ENCODE peak calls at places on chromosomes 6 and 20, in four cellular contexts. W is fibroblast of pulmonary artery, A is BJ, G is HTR-8/SVneo. F is an unnamed sample.

GRCh38 chr20:51492167-51493092 is 50.1 kb downstream of the NFATC2 start:
- DNase-seq in W (peak), A (no peak), G (no peak), F (no peak)

GRCh38 chr20:1417273-1417672 is 24.4 kb upstream of the FKBP1A start:
- DNase-seq in G (peak), A (no peak), W (peak), F (no peak)

GRCh38 chr20:3646651-3647050 is 16.5 kb downstream of the GFRA4 start:
- DNase-seq in A (no peak), G (no peak), W (peak), F (no peak)

GRCh38 chr20:5910192-5910591 is 40.1 kb downstream of the TRMT6 start:
- DNase-seq in G (no peak), A (no peak), W (no peak), F (no peak)

GRCh38 chr6:39224523-39225182 is 4.6 kb downstream of the KCNK5 start:
- DNase-seq in G (no peak), W (no peak), A (no peak), F (peak)

GRCh38 chr6:168021581-168021980 is 24.1 kb downstream of the KIF25 start:
- DNase-seq in A (no peak), G (no peak), W (no peak), F (no peak)

GRCh38 chr6:149268146-149268545 is 49.4 kb upstream of the TAB2 start:
- DNase-seq in A (no peak), W (no peak), G (no peak), F (no peak)

GRCh38 chr6:132215805-132216204 is 185.5 kb downstream of the MOXD1 start:
- DNase-seq in A (no peak), W (no peak), G (no peak), F (no peak)

GRCh38 chr20:58515240-58516212 is at the start of gene APCDD1L:
- DNase-seq in G (peak), W (peak), A (no peak), F (peak)

GRCh38 chr6:127342296-127342945 is 988 bp downstream of the ECHDC1 start:
- DNase-seq in G (no peak), W (peak), A (no peak), F (peak)

GRCh38 chr20:62010551-62011402 is 54.9 kb downstream of the TAF4 start:
- DNase-seq in G (peak), A (no peak), W (peak), F (peak)

GRCh38 chr20:48648482-48649051 is 179.2 kb downstream of the PREX1 start:
- DNase-seq in A (no peak), G (no peak), W (no peak), F (peak)

GRCh38 chr6:140684776-140685550 is 1310.5 kb upstream of the CITED2 start:
- DNase-seq in W (peak), G (no peak), A (no peak), F (peak)

GRCh38 chr6:152161501-152161900 is 354.0 kb downstream of the ESR1 start:
- DNase-seq in W (peak), A (no peak), G (no peak), F (no peak)

GRCh38 chr6:387293-387694 is 4.3 kb upstream of the IRF4 start:
- DNase-seq in W (peak), A (no peak), G (no peak), F (no peak)

GRCh38 chr6:125717120-125717731 is 32.2 kb upstream of the HEY2 start:
- DNase-seq in G (no peak), A (no peak), W (no peak), F (no peak)

GRCh38 chr20:53408728-53409157 is 184.9 kb downstream of the ZNF217 start:
- DNase-seq in G (no peak), A (no peak), W (peak), F (no peak)

GRCh38 chr6:39428152-39428551 is 105.7 kb upstream of the KCNK16 start:
- DNase-seq in A (no peak), W (no peak), G (no peak), F (no peak)

GRCh38 chr6:10369896-10370295 is 45.0 kb downstream of the TFAP2A start:
- DNase-seq in A (peak), G (peak), W (peak), F (no peak)

GRCh38 chr6:92706976-92707375 is 712.4 kb downstream of the EPHA7 start:
- DNase-seq in A (no peak), G (no peak), W (no peak), F (no peak)

GRCh38 chr6:46029602-46030001 is 13.9 kb upstream of the CLIC5 start:
- DNase-seq in G (no peak), W (no peak), A (no peak), F (no peak)

GRCh38 chr6:11222385-11223277 is 9.8 kb downstream of the NEDD9 start:
- DNase-seq in W (peak), A (no peak), G (no peak), F (no peak)

GRCh38 chr20:59123011-59123676 is 40.5 kb upstream of the ZNF831 start:
- DNase-seq in G (no peak), W (no peak), A (no peak), F (no peak)

GRCh38 chr6:105740946-105741605 is 338.2 kb upstream of the PREP start:
- DNase-seq in G (no peak), A (no peak), W (no peak), F (no peak)

GRCh38 chr20:415820-416322 is 7.8 kb downstream of the RBCK1 start:
- DNase-seq in G (no peak), W (no peak), A (no peak), F (no peak)

GRCh38 chr6:125570546-125570945 is 178.9 kb upstream of the HEY2 start:
- DNase-seq in G (no peak), A (no peak), W (no peak), F (no peak)

GRCh38 chr6:98547634-98548033 is 286.7 kb upstream of the POU3F2 start:
- DNase-seq in A (no peak), W (no peak), G (no peak), F (no peak)

GRCh38 chr6:44309092-44309491 is 4.1 kb downstream of the AARS2 start:
- DNase-seq in A (peak), W (peak), G (peak), F (no peak)

GRCh38 chr6:151763938-151764680 is 43.4 kb upstream of the ESR1 start:
- DNase-seq in W (peak), G (peak), A (no peak), F (peak)

GRCh38 chr6:27286141-27286540 is 25.9 kb downstream of the POM121L2 start:
- DNase-seq in A (no peak), G (no peak), W (no peak), F (no peak)

GRCh38 chr6:123953920-123954319 is 150.3 kb downstream of the NKAIN2 start:
- DNase-seq in W (no peak), A (no peak), G (no peak), F (no peak)

GRCh38 chr6:82118150-82118562 is 129.4 kb downstream of the IBTK start:
- DNase-seq in A (no peak), G (no peak), W (peak), F (no peak)

GRCh38 chr20:51470521-51470875 is 72.0 kb downstream of the NFATC2 start:
- DNase-seq in G (no peak), A (no peak), W (no peak), F (no peak)

GRCh38 chr6:108616544-108616943 is 55.8 kb downstream of the FOXO3 start:
- DNase-seq in W (peak), G (no peak), A (no peak), F (no peak)

GRCh38 chr20:63163171-63163570 is 52.8 kb downstream of the YTHDF1 start:
- DNase-seq in A (no peak), W (no peak), G (no peak), F (no peak)

GRCh38 chr6:36874443-36875249 is at the start of gene PPIL1:
- DNase-seq in W (peak), A (no peak), G (peak), F (peak)

GRCh38 chr6:5173862-5174643 is 86.7 kb downstream of the LYRM4 start:
- DNase-seq in W (no peak), A (no peak), G (no peak), F (no peak)

F was measured in HuH-7.5.